ENCODE peak calls at places on chromosome 19, in ten cellular contexts. W, P, E, T, O, G, U, N, S and R are unnamed samples. For H3K27me3, the result is how much of the 10 kb centered on the place peaks cover.

GRCh38 chr19:58456111-58456510 is 4.7 kb downstream of the ZNF324B start:
- DNase-seq in W (no peak), P (no peak), E (no peak), T (no peak), O (no peak), G (no peak), U (no peak), N (no peak), S (no peak), R (no peak)

GRCh38 chr19:19619849-19620210 is 1.3 kb upstream of the PBX4 start:
- DNase-seq in W (no peak), P (no peak), E (no peak), T (no peak), O (no peak), G (no peak), U (no peak), N (no peak), S (no peak), R (no peak)

GRCh38 chr19:55581828-55582223 is 1.2 kb upstream of the ZNF579 start:
- DNase-seq in W (no peak), P (no peak), E (no peak), T (no peak), O (no peak), G (no peak), U (no peak), N (no peak), S (no peak), R (no peak)

GRCh38 chr19:56291857-56292256 is 19.3 kb downstream of the EDDM13 start:
- DNase-seq in W (no peak), P (no peak), E (no peak), T (no peak), O (no peak), G (no peak), U (no peak), N (no peak), S (no peak), R (no peak)

GRCh38 chr19:3316132-3316648 is 50.2 kb upstream of the NFIC start:
- DNase-seq in W (no peak), P (no peak), E (no peak), T (no peak), O (no peak), G (no peak), U (no peak), N (no peak), S (no peak), R (no peak)

GRCh38 chr19:43229315-43229714 is 23.9 kb upstream of the PSG4 start:
- DNase-seq in W (no peak), P (no peak), E (no peak), T (peak), O (no peak), G (no peak), U (no peak), N (no peak), S (no peak), R (no peak)

GRCh38 chr19:15432018-15432494 is 13.3 kb upstream of the AKAP8L start:
- DNase-seq in W (no peak), P (no peak), E (no peak), T (no peak), O (no peak), G (no peak), U (peak), N (no peak), S (no peak), R (peak)

GRCh38 chr19:34269968-34270621 is 15.7 kb downstream of the GARRE1 start:
- DNase-seq in W (peak), P (peak), E (peak), T (peak), O (peak), G (peak), U (no peak), N (peak), S (no peak), R (peak)

GRCh38 chr19:3494051-3494450 is 6.4 kb downstream of the DOHH start:
- DNase-seq in W (no peak), P (no peak), E (no peak), T (no peak), O (no peak), G (no peak), U (peak), N (no peak), S (no peak), R (no peak)

GRCh38 chr19:53865918-53866696 is 1.6 kb upstream of the MYADM start:
- DNase-seq in W (peak), P (peak), E (peak), T (no peak), O (peak), G (peak), U (peak), N (peak), S (no peak), R (peak)

GRCh38 chr19:17202249-17202648 is 12.9 kb upstream of the USE1 start:
- DNase-seq in W (no peak), P (no peak), E (no peak), T (no peak), O (no peak), G (no peak), U (no peak), N (no peak), S (no peak), R (no peak)

GRCh38 chr19:19274146-19274545 is 1.0 kb upstream of the TM6SF2 start:
- DNase-seq in W (no peak), P (no peak), E (no peak), T (no peak), O (no peak), G (no peak), U (no peak), N (no peak), S (no peak), R (no peak)

GRCh38 chr19:49809155-49809986 is 3.7 kb downstream of the FUZ start:
- DNase-seq in W (peak), P (peak), E (no peak), T (no peak), O (peak), G (peak), U (peak), N (peak), S (peak), R (peak)

GRCh38 chr19:22608441-22608840 is 25.7 kb upstream of the ZNF492 start:
- DNase-seq in W (no peak), P (no peak), E (no peak), T (no peak), O (no peak), G (no peak), U (no peak), N (no peak), S (no peak), R (no peak)

GRCh38 chr19:50861025-50861424 is 6.3 kb downstream of the KLK3 start:
- DNase-seq in W (no peak), P (no peak), E (no peak), T (no peak), O (no peak), G (no peak), U (no peak), N (no peak), S (no peak), R (no peak)

GRCh38 chr19:3098515-3099346 is 4.6 kb downstream of the GNA11 start:
- DNase-seq in W (peak), P (peak), E (peak), T (no peak), O (peak), G (peak), U (no peak), N (no peak), S (no peak), R (peak)

GRCh38 chr19:18392417-18392816 is 5.0 kb downstream of the LRRC25 start:
- DNase-seq in W (peak), P (peak), E (no peak), T (no peak), O (peak), G (no peak), U (no peak), N (no peak), S (no peak), R (peak)

GRCh38 chr19:11797491-11797890 is 832 bp upstream of the ZNF491 start:
- DNase-seq in W (peak), P (peak), E (peak), T (peak), O (peak), G (peak), U (peak), N (peak), S (peak), R (peak)

DNA sequence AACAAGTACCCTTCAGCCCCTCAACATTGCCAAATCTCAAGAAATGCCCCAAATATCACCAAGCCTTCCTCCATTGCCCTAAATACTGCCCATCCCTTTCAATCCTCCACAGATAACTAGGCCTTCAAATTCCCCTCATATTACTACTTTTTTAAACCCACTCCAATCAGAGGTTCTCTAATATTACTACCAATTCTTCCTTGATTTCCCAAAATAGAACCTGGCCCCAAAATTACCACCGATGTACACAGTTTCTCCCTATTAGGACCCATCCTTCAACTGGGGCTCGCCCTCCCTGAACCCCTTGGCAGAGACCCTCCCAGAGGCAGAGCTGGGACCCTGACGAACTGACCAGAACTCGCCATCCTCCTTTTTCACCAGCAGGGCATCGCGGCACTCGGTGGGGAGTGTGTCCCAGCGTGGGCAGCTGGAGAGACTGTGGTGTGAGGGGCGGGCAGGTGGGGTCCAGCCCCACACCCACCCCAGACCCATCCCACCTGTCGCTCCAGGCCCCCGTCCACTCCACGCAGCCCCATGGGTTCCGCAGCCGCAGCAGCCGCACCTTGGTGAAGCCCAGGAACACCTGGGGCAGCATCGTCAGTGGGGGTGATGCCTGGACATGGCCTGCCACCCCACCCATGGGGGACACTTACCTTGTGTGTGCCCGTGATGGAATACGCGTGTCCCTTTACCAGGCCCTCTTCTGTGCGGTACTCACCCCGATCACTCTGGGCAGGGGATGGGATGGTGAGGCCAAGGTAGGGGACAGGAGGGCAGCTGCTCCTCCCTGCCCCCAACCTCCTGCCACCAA is 6.1 kb downstream of the CAPN12 start:
- DNase-seq in W (no peak), P (no peak), E (no peak), T (no peak), O (no peak), G (no peak), U (no peak), N (no peak), S (no peak), R (peak)
- TF ChIP-seq CTCF in W (no peak), P (no peak), E (no peak), T (no peak), O (no peak), G (no peak), U (no peak), N (no peak), S (no peak), R (no peak)

GRCh38 chr19:45613926-45614725 is 12.1 kb upstream of the GPR4 start:
- DNase-seq in W (peak), P (no peak), E (no peak), T (peak), O (no peak), G (no peak), U (no peak), N (no peak), S (no peak), R (no peak)
- H3K27ac ChIP-seq in W (peak), P (peak), E (peak), T (peak), O (peak), G (peak), U (no peak), N (no peak), S (peak), R (peak)

GRCh38 chr19:41456342-41456918 is 13.5 kb downstream of the ERICH4 start:
- DNase-seq in W (no peak), P (no peak), E (no peak), T (peak), O (no peak), G (no peak), U (no peak), N (no peak), S (no peak), R (no peak)
- H3K27me3 ChIP-seq in W (under half), P (under half), E (under half), T (under half), O (under half), G (under half), U (under half), N (under half), S (under half), R (under half)

DNA sequence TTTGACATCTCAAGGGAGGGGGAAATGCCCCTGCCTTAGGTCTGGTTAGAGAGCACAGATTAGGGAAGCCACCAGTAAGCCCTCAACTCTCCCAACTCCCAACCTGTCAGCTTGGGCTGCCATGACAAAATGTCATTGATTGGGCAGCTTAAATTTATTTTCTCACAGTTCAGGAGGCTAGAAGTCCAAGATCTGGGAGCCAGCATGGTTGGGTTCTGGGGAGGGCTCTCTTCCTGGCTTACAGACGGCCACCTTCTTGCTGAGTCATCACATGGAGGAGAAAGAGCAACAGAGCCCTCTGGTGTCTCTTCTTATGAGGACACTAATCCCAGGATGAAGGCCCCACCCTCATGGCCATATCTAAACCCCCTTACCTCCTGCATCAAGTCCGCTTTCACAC is 24.2 kb downstream of the C19orf12 start:
- DNase-seq in W (no peak), P (no peak), E (no peak), T (peak), O (no peak), G (no peak), U (no peak), N (no peak), S (no peak), R (no peak)
- TF ChIP-seq CTCF in W (peak), P (peak), E (peak), T (peak), O (peak), G (peak), U (peak), N (peak), S (no peak), R (no peak)

GRCh38 chr19:5799247-5800241 is 5.3 kb upstream of the NRTN start:
- DNase-seq in W (no peak), P (no peak), E (no peak), T (no peak), O (peak), G (no peak), U (no peak), N (no peak), S (no peak), R (no peak)
- H3K27ac ChIP-seq in W (no peak), P (no peak), E (no peak), T (no peak), O (peak), G (no peak), U (no peak), N (no peak), S (no peak), R (no peak)